ENCODE peak calls at places on chromosomes 2 and 18, in ten cellular contexts. One of them, this sample, is unnamed.

GRCh38 chr18:26894006-26894405 is 28.5 kb upstream of the AQP4 start:
- DNase-seq in endothelial cell: no peak
- DNase-seq in anterior cingulate cortex: peak
- DNase-seq in midbrain: peak
- DNase-seq in cardiac fibroblast: no peak
- DNase-seq in AG04450: no peak
- DNase-seq in PC-9: no peak
- DNase-seq in GM20000: no peak
- DNase-seq in GM13976: no peak
- DNase-seq in activated CD8-positive, alpha-beta memory T cell treated with anti-CD3 and anti-CD28 coated beads, Interleukin-2, amount 50 U/mL, for 48 hours: no peak
- DNase-seq in this sample: no peak

GRCh38 chr18:54222922-54223567 is 1.4 kb downstream of the MBD2 start:
- DNase-seq in endothelial cell: no peak
- DNase-seq in anterior cingulate cortex: no peak
- DNase-seq in midbrain: no peak
- DNase-seq in cardiac fibroblast: no peak
- DNase-seq in AG04450: no peak
- DNase-seq in PC-9: no peak
- DNase-seq in GM20000: peak
- DNase-seq in GM13976: no peak
- DNase-seq in activated CD8-positive, alpha-beta memory T cell treated with anti-CD3 and anti-CD28 coated beads, Interleukin-2, amount 50 U/mL, for 48 hours: no peak
- DNase-seq in this sample: no peak

GRCh38 chr2:106944220-106944619 is 58.3 kb upstream of the ST6GAL2 start:
- DNase-seq in endothelial cell: no peak
- DNase-seq in anterior cingulate cortex: no peak
- DNase-seq in midbrain: no peak
- DNase-seq in cardiac fibroblast: peak
- DNase-seq in AG04450: peak
- DNase-seq in PC-9: no peak
- DNase-seq in GM20000: no peak
- DNase-seq in GM13976: no peak
- DNase-seq in activated CD8-positive, alpha-beta memory T cell treated with anti-CD3 and anti-CD28 coated beads, Interleukin-2, amount 50 U/mL, for 48 hours: no peak
- DNase-seq in this sample: no peak

GRCh38 chr18:77068321-77068841 is 64.2 kb downstream of the MBP start:
- DNase-seq in endothelial cell: no peak
- DNase-seq in anterior cingulate cortex: no peak
- DNase-seq in midbrain: no peak
- DNase-seq in cardiac fibroblast: peak
- DNase-seq in AG04450: peak
- DNase-seq in PC-9: peak
- DNase-seq in GM20000: no peak
- DNase-seq in GM13976: no peak
- DNase-seq in activated CD8-positive, alpha-beta memory T cell treated with anti-CD3 and anti-CD28 coated beads, Interleukin-2, amount 50 U/mL, for 48 hours: peak
- DNase-seq in this sample: no peak

GRCh38 chr2:126449677-126450076 is 206.3 kb upstream of the GYPC start:
- DNase-seq in endothelial cell: no peak
- DNase-seq in anterior cingulate cortex: no peak
- DNase-seq in midbrain: no peak
- DNase-seq in cardiac fibroblast: no peak
- DNase-seq in AG04450: no peak
- DNase-seq in PC-9: no peak
- DNase-seq in GM20000: peak
- DNase-seq in GM13976: peak
- DNase-seq in activated CD8-positive, alpha-beta memory T cell treated with anti-CD3 and anti-CD28 coated beads, Interleukin-2, amount 50 U/mL, for 48 hours: no peak
- DNase-seq in this sample: no peak

GRCh38 chr2:203579131-203579643 is 44.1 kb upstream of the RAPH1 start:
- DNase-seq in endothelial cell: no peak
- DNase-seq in anterior cingulate cortex: no peak
- DNase-seq in midbrain: no peak
- DNase-seq in cardiac fibroblast: peak
- DNase-seq in AG04450: peak
- DNase-seq in PC-9: peak
- DNase-seq in GM20000: peak
- DNase-seq in GM13976: no peak
- DNase-seq in activated CD8-positive, alpha-beta memory T cell treated with anti-CD3 and anti-CD28 coated beads, Interleukin-2, amount 50 U/mL, for 48 hours: peak
- DNase-seq in this sample: no peak

GRCh38 chr18:65768379-65768778 is 17.6 kb downstream of the CDH7 start:
- DNase-seq in endothelial cell: no peak
- DNase-seq in anterior cingulate cortex: no peak
- DNase-seq in midbrain: no peak
- DNase-seq in cardiac fibroblast: no peak
- DNase-seq in AG04450: no peak
- DNase-seq in PC-9: no peak
- DNase-seq in GM20000: no peak
- DNase-seq in GM13976: no peak
- DNase-seq in activated CD8-positive, alpha-beta memory T cell treated with anti-CD3 and anti-CD28 coated beads, Interleukin-2, amount 50 U/mL, for 48 hours: no peak
- DNase-seq in this sample: no peak

GRCh38 chr18:2932247-2933181 is 80.4 kb downstream of the LPIN2 start:
- DNase-seq in endothelial cell: peak
- DNase-seq in anterior cingulate cortex: no peak
- DNase-seq in midbrain: peak
- DNase-seq in cardiac fibroblast: peak
- DNase-seq in AG04450: peak
- DNase-seq in PC-9: peak
- DNase-seq in GM20000: peak
- DNase-seq in GM13976: peak
- DNase-seq in activated CD8-positive, alpha-beta memory T cell treated with anti-CD3 and anti-CD28 coated beads, Interleukin-2, amount 50 U/mL, for 48 hours: no peak
- DNase-seq in this sample: no peak

GRCh38 chr2:28717339-28717758 is 34.3 kb upstream of the PPP1CB start:
- DNase-seq in endothelial cell: no peak
- DNase-seq in anterior cingulate cortex: no peak
- DNase-seq in midbrain: peak
- DNase-seq in cardiac fibroblast: peak
- DNase-seq in AG04450: peak
- DNase-seq in PC-9: peak
- DNase-seq in GM20000: no peak
- DNase-seq in GM13976: no peak
- DNase-seq in activated CD8-positive, alpha-beta memory T cell treated with anti-CD3 and anti-CD28 coated beads, Interleukin-2, amount 50 U/mL, for 48 hours: no peak
- DNase-seq in this sample: no peak

GRCh38 chr18:31042391-31043181 is at the start of gene DSC3:
- DNase-seq in endothelial cell: peak
- DNase-seq in anterior cingulate cortex: no peak
- DNase-seq in midbrain: no peak
- DNase-seq in cardiac fibroblast: peak
- DNase-seq in AG04450: no peak
- DNase-seq in PC-9: no peak
- DNase-seq in GM20000: peak
- DNase-seq in GM13976: peak
- DNase-seq in activated CD8-positive, alpha-beta memory T cell treated with anti-CD3 and anti-CD28 coated beads, Interleukin-2, amount 50 U/mL, for 48 hours: peak
- DNase-seq in this sample: no peak

GRCh38 chr18:36315736-36316135 is 18.2 kb downstream of the FHOD3 start:
- DNase-seq in endothelial cell: no peak
- DNase-seq in anterior cingulate cortex: no peak
- DNase-seq in midbrain: no peak
- DNase-seq in cardiac fibroblast: peak
- DNase-seq in AG04450: no peak
- DNase-seq in PC-9: no peak
- DNase-seq in GM20000: no peak
- DNase-seq in GM13976: no peak
- DNase-seq in activated CD8-positive, alpha-beta memory T cell treated with anti-CD3 and anti-CD28 coated beads, Interleukin-2, amount 50 U/mL, for 48 hours: no peak
- DNase-seq in this sample: no peak

GRCh38 chr2:27085670-27086089 is 892 bp upstream of the KHK start:
- DNase-seq in endothelial cell: peak
- DNase-seq in anterior cingulate cortex: peak
- DNase-seq in midbrain: peak
- DNase-seq in cardiac fibroblast: peak
- DNase-seq in AG04450: no peak
- DNase-seq in PC-9: peak
- DNase-seq in GM20000: peak
- DNase-seq in GM13976: peak
- DNase-seq in activated CD8-positive, alpha-beta memory T cell treated with anti-CD3 and anti-CD28 coated beads, Interleukin-2, amount 50 U/mL, for 48 hours: peak
- DNase-seq in this sample: no peak

GRCh38 chr18:69664399-69664798 is 263.7 kb downstream of the DOK6 start:
- DNase-seq in endothelial cell: no peak
- DNase-seq in anterior cingulate cortex: no peak
- DNase-seq in midbrain: no peak
- DNase-seq in cardiac fibroblast: no peak
- DNase-seq in AG04450: no peak
- DNase-seq in PC-9: no peak
- DNase-seq in GM20000: no peak
- DNase-seq in GM13976: no peak
- DNase-seq in activated CD8-positive, alpha-beta memory T cell treated with anti-CD3 and anti-CD28 coated beads, Interleukin-2, amount 50 U/mL, for 48 hours: no peak
- DNase-seq in this sample: no peak

GRCh38 chr2:49028101-49028500 is 126.2 kb downstream of the FSHR start:
- DNase-seq in endothelial cell: no peak
- DNase-seq in anterior cingulate cortex: no peak
- DNase-seq in midbrain: no peak
- DNase-seq in cardiac fibroblast: no peak
- DNase-seq in AG04450: no peak
- DNase-seq in PC-9: no peak
- DNase-seq in GM20000: peak
- DNase-seq in GM13976: peak
- DNase-seq in activated CD8-positive, alpha-beta memory T cell treated with anti-CD3 and anti-CD28 coated beads, Interleukin-2, amount 50 U/mL, for 48 hours: no peak
- DNase-seq in this sample: no peak

GRCh38 chr2:219947575-219947974 is 320.1 kb downstream of the SLC4A3 start:
- DNase-seq in endothelial cell: no peak
- DNase-seq in anterior cingulate cortex: no peak
- DNase-seq in midbrain: no peak
- DNase-seq in cardiac fibroblast: no peak
- DNase-seq in AG04450: no peak
- DNase-seq in PC-9: no peak
- DNase-seq in GM20000: no peak
- DNase-seq in GM13976: no peak
- DNase-seq in activated CD8-positive, alpha-beta memory T cell treated with anti-CD3 and anti-CD28 coated beads, Interleukin-2, amount 50 U/mL, for 48 hours: no peak
- DNase-seq in this sample: no peak

GRCh38 chr2:25251461-25252273 is 83.3 kb upstream of the POMC start:
- DNase-seq in endothelial cell: peak
- DNase-seq in anterior cingulate cortex: peak
- DNase-seq in midbrain: peak
- DNase-seq in cardiac fibroblast: peak
- DNase-seq in AG04450: no peak
- DNase-seq in PC-9: no peak
- DNase-seq in GM20000: peak
- DNase-seq in GM13976: peak
- DNase-seq in activated CD8-positive, alpha-beta memory T cell treated with anti-CD3 and anti-CD28 coated beads, Interleukin-2, amount 50 U/mL, for 48 hours: peak
- DNase-seq in this sample: peak

GRCh38 chr2:185745864-185746859 is 7.6 kb downstream of the FSIP2 start:
- DNase-seq in endothelial cell: no peak
- DNase-seq in anterior cingulate cortex: no peak
- DNase-seq in midbrain: no peak
- DNase-seq in cardiac fibroblast: no peak
- DNase-seq in AG04450: no peak
- DNase-seq in PC-9: no peak
- DNase-seq in GM20000: no peak
- DNase-seq in GM13976: no peak
- DNase-seq in activated CD8-positive, alpha-beta memory T cell treated with anti-CD3 and anti-CD28 coated beads, Interleukin-2, amount 50 U/mL, for 48 hours: no peak
- DNase-seq in this sample: no peak

GRCh38 chr2:25833566-25833965 is 44.7 kb downstream of the ASXL2 start:
- DNase-seq in endothelial cell: no peak
- DNase-seq in anterior cingulate cortex: no peak
- DNase-seq in midbrain: no peak
- DNase-seq in cardiac fibroblast: peak
- DNase-seq in AG04450: no peak
- DNase-seq in PC-9: no peak
- DNase-seq in GM20000: no peak
- DNase-seq in GM13976: no peak
- DNase-seq in activated CD8-positive, alpha-beta memory T cell treated with anti-CD3 and anti-CD28 coated beads, Interleukin-2, amount 50 U/mL, for 48 hours: no peak
- DNase-seq in this sample: no peak

GRCh38 chr2:152228215-152228614 is 52.7 kb upstream of the STAM2 start:
- DNase-seq in endothelial cell: no peak
- DNase-seq in anterior cingulate cortex: no peak
- DNase-seq in midbrain: no peak
- DNase-seq in cardiac fibroblast: peak
- DNase-seq in AG04450: no peak
- DNase-seq in PC-9: no peak
- DNase-seq in GM20000: no peak
- DNase-seq in GM13976: no peak
- DNase-seq in activated CD8-positive, alpha-beta memory T cell treated with anti-CD3 and anti-CD28 coated beads, Interleukin-2, amount 50 U/mL, for 48 hours: no peak
- DNase-seq in this sample: no peak

GRCh38 chr2:162063899-162064298 is 10.1 kb downstream of the DPP4 start:
- DNase-seq in endothelial cell: no peak
- DNase-seq in anterior cingulate cortex: no peak
- DNase-seq in midbrain: no peak
- DNase-seq in cardiac fibroblast: no peak
- DNase-seq in AG04450: no peak
- DNase-seq in PC-9: no peak
- DNase-seq in GM20000: no peak
- DNase-seq in GM13976: no peak
- DNase-seq in activated CD8-positive, alpha-beta memory T cell treated with anti-CD3 and anti-CD28 coated beads, Interleukin-2, amount 50 U/mL, for 48 hours: no peak
- DNase-seq in this sample: no peak

GRCh38 chr2:20623741-20624155 is 27.1 kb downstream of the HS1BP3 start:
- DNase-seq in endothelial cell: no peak
- DNase-seq in anterior cingulate cortex: no peak
- DNase-seq in midbrain: no peak
- DNase-seq in cardiac fibroblast: no peak
- DNase-seq in AG04450: no peak
- DNase-seq in PC-9: no peak
- DNase-seq in GM20000: no peak
- DNase-seq in GM13976: no peak
- DNase-seq in activated CD8-positive, alpha-beta memory T cell treated with anti-CD3 and anti-CD28 coated beads, Interleukin-2, amount 50 U/mL, for 48 hours: no peak
- DNase-seq in this sample: no peak

GRCh38 chr2:151946856-151947523 is 118.8 kb upstream of the ARL5A start:
- DNase-seq in endothelial cell: peak
- DNase-seq in anterior cingulate cortex: no peak
- DNase-seq in midbrain: no peak
- DNase-seq in cardiac fibroblast: peak
- DNase-seq in AG04450: no peak
- DNase-seq in PC-9: no peak
- DNase-seq in GM20000: peak
- DNase-seq in GM13976: peak
- DNase-seq in activated CD8-positive, alpha-beta memory T cell treated with anti-CD3 and anti-CD28 coated beads, Interleukin-2, amount 50 U/mL, for 48 hours: no peak
- DNase-seq in this sample: no peak

GRCh38 chr18:57137847-57138246 is 9.0 kb upstream of the BOD1L2 start:
- DNase-seq in endothelial cell: no peak
- DNase-seq in anterior cingulate cortex: no peak
- DNase-seq in midbrain: no peak
- DNase-seq in cardiac fibroblast: no peak
- DNase-seq in AG04450: no peak
- DNase-seq in PC-9: no peak
- DNase-seq in GM20000: no peak
- DNase-seq in GM13976: no peak
- DNase-seq in activated CD8-positive, alpha-beta memory T cell treated with anti-CD3 and anti-CD28 coated beads, Interleukin-2, amount 50 U/mL, for 48 hours: no peak
- DNase-seq in this sample: no peak

GRCh38 chr2:74281141-74281540 is 62.1 kb downstream of the SLC4A5 start:
- DNase-seq in endothelial cell: no peak
- DNase-seq in anterior cingulate cortex: no peak
- DNase-seq in midbrain: no peak
- DNase-seq in cardiac fibroblast: no peak
- DNase-seq in AG04450: no peak
- DNase-seq in PC-9: no peak
- DNase-seq in GM20000: no peak
- DNase-seq in GM13976: no peak
- DNase-seq in activated CD8-positive, alpha-beta memory T cell treated with anti-CD3 and anti-CD28 coated beads, Interleukin-2, amount 50 U/mL, for 48 hours: no peak
- DNase-seq in this sample: no peak

GRCh38 chr2:46331099-46331766 is 34.0 kb downstream of the EPAS1 start:
- DNase-seq in endothelial cell: no peak
- DNase-seq in anterior cingulate cortex: no peak
- DNase-seq in midbrain: no peak
- DNase-seq in cardiac fibroblast: no peak
- DNase-seq in AG04450: no peak
- DNase-seq in PC-9: no peak
- DNase-seq in GM20000: no peak
- DNase-seq in GM13976: no peak
- DNase-seq in activated CD8-positive, alpha-beta memory T cell treated with anti-CD3 and anti-CD28 coated beads, Interleukin-2, amount 50 U/mL, for 48 hours: no peak
- DNase-seq in this sample: no peak

GRCh38 chr2:7517122-7517487 is 599.9 kb downstream of the RNF144A start:
- DNase-seq in endothelial cell: no peak
- DNase-seq in anterior cingulate cortex: no peak
- DNase-seq in midbrain: no peak
- DNase-seq in cardiac fibroblast: no peak
- DNase-seq in AG04450: no peak
- DNase-seq in PC-9: no peak
- DNase-seq in GM20000: no peak
- DNase-seq in GM13976: no peak
- DNase-seq in activated CD8-positive, alpha-beta memory T cell treated with anti-CD3 and anti-CD28 coated beads, Interleukin-2, amount 50 U/mL, for 48 hours: no peak
- DNase-seq in this sample: no peak

GRCh38 chr2:64915510-64915900 is 73.7 kb upstream of the SLC1A4 start:
- DNase-seq in endothelial cell: no peak
- DNase-seq in anterior cingulate cortex: no peak
- DNase-seq in midbrain: no peak
- DNase-seq in cardiac fibroblast: no peak
- DNase-seq in AG04450: no peak
- DNase-seq in PC-9: no peak
- DNase-seq in GM20000: no peak
- DNase-seq in GM13976: no peak
- DNase-seq in activated CD8-positive, alpha-beta memory T cell treated with anti-CD3 and anti-CD28 coated beads, Interleukin-2, amount 50 U/mL, for 48 hours: no peak
- DNase-seq in this sample: no peak

GRCh38 chr2:120530781-120531180 is 184.8 kb downstream of the INHBB start:
- DNase-seq in endothelial cell: no peak
- DNase-seq in anterior cingulate cortex: no peak
- DNase-seq in midbrain: no peak
- DNase-seq in cardiac fibroblast: no peak
- DNase-seq in AG04450: no peak
- DNase-seq in PC-9: no peak
- DNase-seq in GM20000: no peak
- DNase-seq in GM13976: no peak
- DNase-seq in activated CD8-positive, alpha-beta memory T cell treated with anti-CD3 and anti-CD28 coated beads, Interleukin-2, amount 50 U/mL, for 48 hours: no peak
- DNase-seq in this sample: no peak

This sample was measured in activated naive CD8-positive, alpha-beta T cell treated with anti-CD3 and anti-CD28 coated beads, Interleukin-2, amount 50 U/mL, for 16 hours.